ENCODE peak calls at places on chromosomes 11 and 22, in nine cellular contexts. One of them, this sample, is unnamed.

GRCh38 chr22:35601743-35602633 is 15.1 kb downstream of the MB start:
- DNase-seq in AG08396: peak
- DNase-seq in HL-60: peak
- DNase-seq in ureter: no peak
- DNase-seq in GM04503: peak
- DNase-seq in T47D: no peak
- DNase-seq in activated CD8-positive, alpha-beta memory T cell treated with anti-CD3 and anti-CD28 coated beads, Interleukin-2, amount 10 ng/mL, durations not matched to agents 7 days and 5 days: peak
- DNase-seq in activated T-cell treated with anti-CD3 and anti-CD28 coated beads for 1 hour: no peak
- DNase-seq in neuronal stem cell: no peak
- DNase-seq in this sample: no peak

GRCh38 chr11:86699036-86699791 is 26.8 kb upstream of the ME3 start:
- DNase-seq in AG08396: no peak
- DNase-seq in HL-60: no peak
- DNase-seq in ureter: no peak
- DNase-seq in GM04503: no peak
- DNase-seq in T47D: peak
- DNase-seq in activated CD8-positive, alpha-beta memory T cell treated with anti-CD3 and anti-CD28 coated beads, Interleukin-2, amount 10 ng/mL, durations not matched to agents 7 days and 5 days: no peak
- DNase-seq in activated T-cell treated with anti-CD3 and anti-CD28 coated beads for 1 hour: no peak
- DNase-seq in neuronal stem cell: no peak
- DNase-seq in this sample: no peak

GRCh38 chr22:40567106-40567505 is 69.4 kb downstream of the MRTFA start:
- DNase-seq in AG08396: no peak
- DNase-seq in HL-60: no peak
- DNase-seq in ureter: no peak
- DNase-seq in GM04503: no peak
- DNase-seq in T47D: no peak
- DNase-seq in activated CD8-positive, alpha-beta memory T cell treated with anti-CD3 and anti-CD28 coated beads, Interleukin-2, amount 10 ng/mL, durations not matched to agents 7 days and 5 days: no peak
- DNase-seq in activated T-cell treated with anti-CD3 and anti-CD28 coated beads for 1 hour: no peak
- DNase-seq in neuronal stem cell: no peak
- DNase-seq in this sample: no peak

GRCh38 chr11:69930081-69931059 is 111.2 kb upstream of the FGF3 start:
- DNase-seq in AG08396: no peak
- DNase-seq in HL-60: no peak
- DNase-seq in ureter: no peak
- DNase-seq in GM04503: no peak
- DNase-seq in T47D: no peak
- DNase-seq in activated CD8-positive, alpha-beta memory T cell treated with anti-CD3 and anti-CD28 coated beads, Interleukin-2, amount 10 ng/mL, durations not matched to agents 7 days and 5 days: no peak
- DNase-seq in activated T-cell treated with anti-CD3 and anti-CD28 coated beads for 1 hour: no peak
- DNase-seq in neuronal stem cell: no peak
- DNase-seq in this sample: no peak

GRCh38 chr11:35352107-35352888 is 67.1 kb downstream of the SLC1A2 start:
- DNase-seq in AG08396: no peak
- DNase-seq in HL-60: no peak
- DNase-seq in ureter: no peak
- DNase-seq in GM04503: no peak
- DNase-seq in T47D: no peak
- DNase-seq in activated CD8-positive, alpha-beta memory T cell treated with anti-CD3 and anti-CD28 coated beads, Interleukin-2, amount 10 ng/mL, durations not matched to agents 7 days and 5 days: no peak
- DNase-seq in activated T-cell treated with anti-CD3 and anti-CD28 coated beads for 1 hour: no peak
- DNase-seq in neuronal stem cell: no peak
- DNase-seq in this sample: no peak

GRCh38 chr11:68978931-68979591 is 1.7 kb downstream of the MRGPRD start:
- DNase-seq in AG08396: no peak
- DNase-seq in HL-60: no peak
- DNase-seq in ureter: no peak
- DNase-seq in GM04503: no peak
- DNase-seq in T47D: no peak
- DNase-seq in activated CD8-positive, alpha-beta memory T cell treated with anti-CD3 and anti-CD28 coated beads, Interleukin-2, amount 10 ng/mL, durations not matched to agents 7 days and 5 days: no peak
- DNase-seq in activated T-cell treated with anti-CD3 and anti-CD28 coated beads for 1 hour: no peak
- DNase-seq in neuronal stem cell: no peak
- DNase-seq in this sample: no peak

GRCh38 chr11:102328748-102329147 is 11.5 kb downstream of the BIRC3 start:
- DNase-seq in AG08396: no peak
- DNase-seq in HL-60: no peak
- DNase-seq in ureter: no peak
- DNase-seq in GM04503: no peak
- DNase-seq in T47D: no peak
- DNase-seq in activated CD8-positive, alpha-beta memory T cell treated with anti-CD3 and anti-CD28 coated beads, Interleukin-2, amount 10 ng/mL, durations not matched to agents 7 days and 5 days: no peak
- DNase-seq in activated T-cell treated with anti-CD3 and anti-CD28 coated beads for 1 hour: no peak
- DNase-seq in neuronal stem cell: no peak
- DNase-seq in this sample: no peak

GRCh38 chr11:11973361-11973800 is 35.0 kb downstream of the DKK3 start:
- DNase-seq in AG08396: peak
- DNase-seq in HL-60: no peak
- DNase-seq in ureter: peak
- DNase-seq in GM04503: peak
- DNase-seq in T47D: no peak
- DNase-seq in activated CD8-positive, alpha-beta memory T cell treated with anti-CD3 and anti-CD28 coated beads, Interleukin-2, amount 10 ng/mL, durations not matched to agents 7 days and 5 days: peak
- DNase-seq in activated T-cell treated with anti-CD3 and anti-CD28 coated beads for 1 hour: no peak
- DNase-seq in neuronal stem cell: no peak
- DNase-seq in this sample: peak

GRCh38 chr11:2390871-2391662 is 9.5 kb upstream of the TSSC4 start:
- DNase-seq in AG08396: peak
- DNase-seq in HL-60: no peak
- DNase-seq in ureter: peak
- DNase-seq in GM04503: no peak
- DNase-seq in T47D: no peak
- DNase-seq in activated CD8-positive, alpha-beta memory T cell treated with anti-CD3 and anti-CD28 coated beads, Interleukin-2, amount 10 ng/mL, durations not matched to agents 7 days and 5 days: no peak
- DNase-seq in activated T-cell treated with anti-CD3 and anti-CD28 coated beads for 1 hour: no peak
- DNase-seq in neuronal stem cell: no peak
- DNase-seq in this sample: peak

GRCh38 chr11:119318240-119319135 is 1.6 kb upstream of the MCAM start:
- DNase-seq in AG08396: peak
- DNase-seq in HL-60: peak
- DNase-seq in ureter: no peak
- DNase-seq in GM04503: no peak
- DNase-seq in T47D: no peak
- DNase-seq in activated CD8-positive, alpha-beta memory T cell treated with anti-CD3 and anti-CD28 coated beads, Interleukin-2, amount 10 ng/mL, durations not matched to agents 7 days and 5 days: peak
- DNase-seq in activated T-cell treated with anti-CD3 and anti-CD28 coated beads for 1 hour: no peak
- DNase-seq in neuronal stem cell: no peak
- DNase-seq in this sample: peak

GRCh38 chr11:43619863-43620505 is 60.6 kb upstream of the HSD17B12 start:
- DNase-seq in AG08396: no peak
- DNase-seq in HL-60: no peak
- DNase-seq in ureter: no peak
- DNase-seq in GM04503: no peak
- DNase-seq in T47D: no peak
- DNase-seq in activated CD8-positive, alpha-beta memory T cell treated with anti-CD3 and anti-CD28 coated beads, Interleukin-2, amount 10 ng/mL, durations not matched to agents 7 days and 5 days: no peak
- DNase-seq in activated T-cell treated with anti-CD3 and anti-CD28 coated beads for 1 hour: no peak
- DNase-seq in neuronal stem cell: no peak
- DNase-seq in this sample: no peak

GRCh38 chr22:41308054-41308453 is 6.7 kb downstream of the ZC3H7B start:
- DNase-seq in AG08396: peak
- DNase-seq in HL-60: no peak
- DNase-seq in ureter: no peak
- DNase-seq in GM04503: peak
- DNase-seq in T47D: no peak
- DNase-seq in activated CD8-positive, alpha-beta memory T cell treated with anti-CD3 and anti-CD28 coated beads, Interleukin-2, amount 10 ng/mL, durations not matched to agents 7 days and 5 days: no peak
- DNase-seq in activated T-cell treated with anti-CD3 and anti-CD28 coated beads for 1 hour: no peak
- DNase-seq in neuronal stem cell: no peak
- DNase-seq in this sample: no peak

GRCh38 chr22:45007946-45008852 is 1.6 kb downstream of the PHF21B start:
- DNase-seq in AG08396: no peak
- DNase-seq in HL-60: no peak
- DNase-seq in ureter: no peak
- DNase-seq in GM04503: no peak
- DNase-seq in T47D: no peak
- DNase-seq in activated CD8-positive, alpha-beta memory T cell treated with anti-CD3 and anti-CD28 coated beads, Interleukin-2, amount 10 ng/mL, durations not matched to agents 7 days and 5 days: no peak
- DNase-seq in activated T-cell treated with anti-CD3 and anti-CD28 coated beads for 1 hour: no peak
- DNase-seq in neuronal stem cell: peak
- DNase-seq in this sample: peak

GRCh38 chr22:46429327-46429853 is 93.9 kb downstream of the TRMU start:
- DNase-seq in AG08396: no peak
- DNase-seq in HL-60: no peak
- DNase-seq in ureter: no peak
- DNase-seq in GM04503: no peak
- DNase-seq in T47D: no peak
- DNase-seq in activated CD8-positive, alpha-beta memory T cell treated with anti-CD3 and anti-CD28 coated beads, Interleukin-2, amount 10 ng/mL, durations not matched to agents 7 days and 5 days: no peak
- DNase-seq in activated T-cell treated with anti-CD3 and anti-CD28 coated beads for 1 hour: no peak
- DNase-seq in neuronal stem cell: no peak
- DNase-seq in this sample: no peak

GRCh38 chr11:64724863-64725535 is 2.0 kb upstream of the NRXN2 start:
- DNase-seq in AG08396: no peak
- DNase-seq in HL-60: no peak
- DNase-seq in ureter: no peak
- DNase-seq in GM04503: no peak
- DNase-seq in T47D: no peak
- DNase-seq in activated CD8-positive, alpha-beta memory T cell treated with anti-CD3 and anti-CD28 coated beads, Interleukin-2, amount 10 ng/mL, durations not matched to agents 7 days and 5 days: no peak
- DNase-seq in activated T-cell treated with anti-CD3 and anti-CD28 coated beads for 1 hour: no peak
- DNase-seq in neuronal stem cell: no peak
- DNase-seq in this sample: peak